ENCODE peak calls at places on chromosomes 12 and 14, in six cellular contexts. D, J, B, O, I and H are unnamed samples. For H3K4me1, the result is how much of the 10 kb centered on the place peaks cover.

GRCh38 chr14:63770187-63770807 is 42.4 kb upstream of the SGPP1 start:
- DNase-seq in D (peak), J (peak), B (no peak), O (peak), I (peak), H (peak)

GRCh38 chr12:5487971-5488955 is 56.4 kb downstream of the NTF3 start:
- DNase-seq in D (no peak), J (no peak), B (no peak), O (no peak), I (peak), H (no peak)

GRCh38 chr14:76775695-76776305 is 14.5 kb downstream of the VASH1 start:
- DNase-seq in D (no peak), J (no peak), B (no peak), O (no peak), I (no peak), H (peak)

GRCh38 chr12:72267974-72268373 is 4.2 kb upstream of the TRHDE start:
- DNase-seq in D (no peak), J (no peak), B (no peak), O (no peak), I (peak), H (no peak)

GRCh38 chr12:52808573-52809160 is 5.2 kb downstream of the KRT4 start:
- DNase-seq in D (no peak), J (no peak), B (no peak), O (no peak), I (no peak), H (no peak)

GRCh38 chr12:9699898-9700605 is 30.5 kb downstream of the CLEC2D start:
- DNase-seq in D (no peak), J (no peak), B (no peak), O (no peak), I (peak), H (no peak)

GRCh38 chr12:121000530-121000929 is 15.8 kb downstream of the C12orf43 start:
- DNase-seq in D (no peak), J (no peak), B (no peak), O (no peak), I (no peak), H (no peak)

GRCh38 chr12:1932264-1932777 is 13.9 kb upstream of the CACNA2D4 start:
- DNase-seq in D (no peak), J (no peak), B (no peak), O (peak), I (no peak), H (peak)

GRCh38 chr14:92460916-92461579 is 52.5 kb upstream of the RIN3 start:
- DNase-seq in D (no peak), J (no peak), B (no peak), O (peak), I (peak), H (peak)

GRCh38 chr12:32549675-32550079 is 129.4 kb upstream of the DNM1L start:
- DNase-seq in D (peak), J (peak), B (no peak), O (peak), I (peak), H (peak)

GRCh38 chr12:52191841-52192791 is at the start of gene KRT80:
- DNase-seq in D (peak), J (peak), B (no peak), O (peak), I (peak), H (peak)

GRCh38 chr12:28827841-28828240 is 321.2 kb upstream of the FAR2 start:
- DNase-seq in D (no peak), J (no peak), B (no peak), O (no peak), I (no peak), H (no peak)

GRCh38 chr14:55470025-55470424 is 29.6 kb upstream of the TBPL2 start:
- DNase-seq in D (no peak), J (no peak), B (no peak), O (no peak), I (no peak), H (no peak)

GRCh38 chr12:114916124-114916523 is 232.1 kb upstream of the TBX3 start:
- DNase-seq in D (no peak), J (no peak), B (no peak), O (no peak), I (peak), H (no peak)

GRCh38 chr12:57479376-57480115 is at the start of gene ARHGAP9:
- DNase-seq in D (no peak), J (no peak), B (no peak), O (no peak), I (peak), H (peak)

GRCh38 chr14:33617154-33617553 is 333.7 kb downstream of the EGLN3 start:
- DNase-seq in D (no peak), J (no peak), B (no peak), O (no peak), I (peak), H (no peak)

GRCh38 chr14:20681348-20682126 is 2.8 kb upstream of the RNASE4 start:
- DNase-seq in D (peak), J (peak), B (no peak), O (peak), I (peak), H (peak)

DNA sequence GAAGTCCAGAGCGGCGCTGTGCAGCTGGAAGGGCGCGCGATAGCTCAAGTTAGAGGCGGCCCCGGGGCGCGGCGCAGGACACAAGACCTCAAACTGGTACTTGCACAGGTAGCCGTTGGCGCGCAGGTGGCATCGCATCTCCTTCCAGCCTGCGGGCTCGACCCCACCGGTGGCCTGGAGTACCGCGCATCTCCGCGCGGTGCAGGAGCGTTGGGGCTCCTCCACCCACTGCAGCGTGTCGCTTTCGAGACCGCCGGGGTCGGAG is 553 bp downstream of the CLEC14A start:
- DNase-seq in D (no peak), J (no peak), B (no peak), O (no peak), I (no peak), H (peak)
- H3K4me3 ChIP-seq in D (peak), J (peak), B (peak), O (peak), I (peak), H (no peak)

GRCh38 chr14:105069554-105069886 is 4.3 kb upstream of the GPR132 start:
- DNase-seq in D (no peak), J (no peak), B (no peak), O (no peak), I (no peak), H (peak)

GRCh38 chr14:105070760-105071137 is 5.5 kb upstream of the GPR132 start:
- DNase-seq in D (no peak), J (no peak), B (no peak), O (no peak), I (no peak), H (no peak)

GRCh38 chr14:105071326-105071725 is 6.1 kb upstream of the GPR132 start:
- DNase-seq in D (no peak), J (no peak), B (no peak), O (no peak), I (no peak), H (no peak)

GRCh38 chr14:105068818-105069217 is 3.6 kb upstream of the GPR132 start:
- DNase-seq in D (no peak), J (no peak), B (no peak), O (no peak), I (no peak), H (no peak)

DNA sequence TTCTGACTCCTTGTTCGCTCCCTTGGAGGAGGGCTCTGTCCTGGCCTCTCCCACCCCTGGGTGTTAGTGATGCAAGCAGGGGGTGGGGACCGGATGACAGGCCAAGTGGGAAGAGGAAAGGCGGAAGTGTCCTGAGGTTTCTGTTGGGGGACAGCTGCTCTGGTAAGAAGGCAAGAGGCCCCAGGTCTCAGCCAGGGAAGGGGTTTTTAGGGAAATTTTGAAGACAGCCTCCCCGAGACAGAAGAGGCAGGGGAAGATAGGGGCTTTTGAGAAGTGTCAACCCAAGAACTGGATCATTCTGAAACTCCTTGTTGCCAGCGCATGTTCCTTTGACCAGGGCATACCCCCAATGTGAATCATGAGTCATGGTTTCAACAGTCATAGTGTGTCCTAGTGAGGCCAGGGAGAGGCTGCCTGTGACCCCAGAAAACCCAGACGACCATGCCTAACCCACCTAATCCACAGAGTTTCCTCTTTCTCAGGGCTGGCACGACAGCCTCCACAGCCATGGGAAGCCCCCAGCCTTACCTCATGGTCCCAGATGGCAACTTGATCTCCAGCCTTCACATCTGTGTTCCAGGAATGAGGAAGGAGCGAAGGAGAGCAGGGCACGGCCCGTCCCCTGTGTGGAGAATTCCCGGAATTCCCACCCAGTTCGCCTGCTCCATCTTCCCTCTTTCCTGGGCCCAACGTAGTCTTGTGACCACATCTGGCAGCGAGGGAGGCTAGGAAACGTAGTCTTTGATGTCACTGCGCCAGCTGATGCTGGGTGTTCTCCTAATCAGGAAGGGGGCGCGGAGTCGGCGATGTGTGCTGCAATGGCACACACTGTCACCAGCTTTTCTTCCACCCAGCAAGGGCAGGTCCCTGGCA is 4.9 kb upstream of the GPR132 start:
- DNase-seq in D (peak), J (no peak), B (no peak), O (peak), I (peak), H (peak)
- H3K27ac ChIP-seq in D (peak), J (no peak), B (no peak), O (no peak), I (no peak), H (no peak)

GRCh38 chr12:132469423-132469822 is 20.5 kb upstream of the FBRSL1 start:
- DNase-seq in D (no peak), J (no peak), B (no peak), O (no peak), I (no peak), H (no peak)

GRCh38 chr12:132466241-132467188 is 23.4 kb upstream of the FBRSL1 start:
- DNase-seq in D (no peak), J (peak), B (no peak), O (no peak), I (no peak), H (no peak)

GRCh38 chr12:132464820-132465219 is 25.1 kb upstream of the FBRSL1 start:
- DNase-seq in D (no peak), J (peak), B (no peak), O (no peak), I (no peak), H (no peak)

GRCh38 chr12:132462778-132463177 is 27.2 kb upstream of the FBRSL1 start:
- DNase-seq in D (no peak), J (no peak), B (no peak), O (no peak), I (no peak), H (no peak)

GRCh38 chr12:132465269-132466190 is 24.4 kb upstream of the FBRSL1 start:
- DNase-seq in D (no peak), J (peak), B (no peak), O (peak), I (no peak), H (peak)
- H3K4me1 ChIP-seq in D (under half), J (under half), B (under half), O (under half), I (under half), H (under half)

DNA sequence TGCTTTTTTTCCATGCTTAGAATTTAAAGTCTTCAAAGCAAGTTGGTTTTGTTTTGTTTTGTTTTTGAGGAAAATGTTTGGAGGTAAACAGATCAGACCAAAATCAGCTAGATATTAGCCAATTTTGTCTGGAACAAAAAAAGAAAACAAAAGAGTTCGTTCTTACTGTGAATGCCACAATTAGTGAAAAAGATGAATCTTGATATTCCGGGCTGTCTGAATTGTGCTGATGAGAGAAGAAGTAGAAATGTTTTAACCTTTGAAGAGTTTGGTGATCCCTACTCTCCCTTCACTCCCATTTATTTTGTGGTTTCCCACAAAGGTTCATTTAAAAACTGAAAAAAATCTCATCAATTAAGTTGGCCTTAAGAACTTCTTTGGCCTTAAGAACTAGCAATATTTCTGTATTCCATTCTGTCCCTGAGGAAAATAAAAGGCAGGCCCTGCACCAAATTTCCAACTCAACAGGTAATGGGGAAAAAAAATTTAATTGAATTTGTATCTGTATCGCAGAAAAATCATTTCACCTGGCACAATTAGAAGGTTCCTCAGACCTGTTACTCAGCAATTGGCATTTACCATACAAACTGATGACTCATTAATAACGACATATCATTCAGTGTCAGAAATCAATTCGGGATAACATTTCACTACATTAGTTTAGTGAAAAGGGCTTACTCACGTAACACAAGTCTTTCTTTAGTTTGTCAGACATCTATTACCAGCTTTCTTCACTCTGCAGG is 562 bp upstream of the GLIPR1L2 start:
- DNase-seq in D (no peak), J (no peak), B (peak), O (no peak), I (no peak), H (no peak)
- H3K4me3 ChIP-seq in D (peak), J (peak), B (peak), O (peak), I (peak), H (peak)

GRCh38 chr12:108091351-108091750 is 37.7 kb upstream of the WSCD2 start:
- DNase-seq in D (no peak), J (no peak), B (no peak), O (no peak), I (no peak), H (no peak)

GRCh38 chr12:108090932-108091331 is 38.2 kb upstream of the WSCD2 start:
- DNase-seq in D (no peak), J (no peak), B (no peak), O (no peak), I (no peak), H (no peak)

GRCh38 chr12:108087900-108088299 is 41.2 kb upstream of the WSCD2 start:
- DNase-seq in D (no peak), J (no peak), B (no peak), O (no peak), I (no peak), H (no peak)

GRCh38 chr12:108094250-108094649 is 34.8 kb upstream of the WSCD2 start:
- DNase-seq in D (no peak), J (no peak), B (no peak), O (no peak), I (no peak), H (no peak)

GRCh38 chr12:108090107-108090899 is 38.8 kb upstream of the WSCD2 start:
- DNase-seq in D (no peak), J (no peak), B (no peak), O (no peak), I (no peak), H (no peak)
- H3K27ac ChIP-seq in D (no peak), J (no peak), B (no peak), O (no peak), I (no peak), H (no peak)

DNA sequence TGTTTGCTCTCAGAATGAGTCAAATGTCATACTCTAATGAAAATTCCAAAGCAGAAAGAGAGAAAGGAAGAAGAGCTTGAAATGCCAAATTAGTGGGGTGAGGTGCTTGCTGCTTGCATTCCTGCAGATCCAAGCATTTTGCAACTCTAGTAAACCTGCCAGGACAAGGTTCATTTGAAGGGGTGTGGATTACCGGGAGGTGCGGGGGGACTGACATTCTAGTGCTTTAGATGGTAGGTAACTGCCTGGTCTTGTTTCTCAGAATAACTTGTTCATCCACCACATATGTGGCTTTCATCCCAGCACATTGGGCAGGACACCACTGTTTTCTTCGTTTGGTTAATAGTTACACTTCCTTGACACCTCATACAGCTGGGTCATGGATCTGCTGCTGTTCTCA is 144.4 kb downstream of the AKAP6 start:
- DNase-seq in D (peak), J (peak), B (no peak), O (peak), I (no peak), H (peak)
- H3K4me1 ChIP-seq in D (under half), J (under half), B (under half), O (under half), I (under half), H (under half)

GRCh38 chr12:14950982-14951746 is 10.2 kb downstream of the ARHGDIB start:
- DNase-seq in D (no peak), J (no peak), B (no peak), O (peak), I (no peak), H (no peak)

GRCh38 chr12:14946856-14947255 is 8.5 kb upstream of the ERP27 start:
- DNase-seq in D (no peak), J (no peak), B (no peak), O (no peak), I (no peak), H (peak)

GRCh38 chr12:14950421-14950820 is 11.0 kb downstream of the ARHGDIB start:
- DNase-seq in D (no peak), J (no peak), B (no peak), O (no peak), I (no peak), H (no peak)

GRCh38 chr12:14949631-14950030 is 11.3 kb upstream of the ERP27 start:
- DNase-seq in D (no peak), J (no peak), B (no peak), O (no peak), I (no peak), H (no peak)

DNA sequence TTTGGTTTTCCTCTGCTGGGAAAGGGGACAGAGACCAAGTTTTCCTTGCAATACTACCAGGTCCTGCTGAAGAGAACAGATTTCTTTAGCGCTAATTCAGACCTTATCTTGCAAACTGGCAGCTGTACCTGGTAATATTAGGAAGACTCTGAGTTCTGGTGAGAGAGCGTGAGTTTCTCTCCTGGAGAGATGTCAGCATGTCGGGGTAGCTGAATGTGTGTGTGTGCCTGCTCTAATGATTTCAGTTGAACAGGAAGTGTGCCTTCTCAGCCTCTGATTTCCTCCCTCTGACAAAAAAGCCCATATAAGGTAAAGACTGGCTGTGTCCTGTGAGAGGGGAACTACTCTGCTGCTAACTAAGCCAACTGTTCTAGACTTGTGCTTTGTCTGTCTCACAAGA is 10.3 kb upstream of the ERP27 start:
- DNase-seq in D (peak), J (no peak), B (no peak), O (no peak), I (peak), H (no peak)
- H3K4me3 ChIP-seq in D (no peak), J (no peak), B (no peak), O (no peak), I (no peak), H (peak)